ENCODE peak calls at places on chromosomes 11 and 22, in six cellular contexts. Z, X, J, U, T and P are unnamed samples.

GRCh38 chr22:37427128-37427710 is at the start of gene ELFN2:
- DNase-seq in Z (no peak), X (peak; percentile 6), T (no peak), J (no peak), U (no peak), P (no peak)

GRCh38 chr11:2575611-2576051 is 124.2 kb downstream of the KCNQ1OT1 start:
- DNase-seq in X (no peak), T (no peak), U (no peak), Z (no peak), J (no peak), P (no peak)

GRCh38 chr11:70699294-70700221 is 301.2 kb downstream of the CTTN start:
- DNase-seq in J (no peak), Z (no peak), T (no peak), U (no peak), X (no peak), P (no peak)

GRCh38 chr22:23481369-23481768 is 98.7 kb downstream of the IGLL1 start:
- DNase-seq in T (no peak), Z (no peak), J (no peak), U (no peak), X (no peak), P (no peak)

GRCh38 chr11:126034026-126034822 is 28.4 kb downstream of the CDON start:
- DNase-seq in U (no peak), Z (no peak), J (no peak), X (peak; percentile 1), T (no peak), P (no peak)

GRCh38 chr11:9821008-9821752 is 157.3 kb downstream of the SWAP70 start:
- DNase-seq in U (no peak), Z (no peak), X (peak; percentile 90), J (peak; percentile 44), T (no peak), P (no peak)

GRCh38 chr11:114075891-114076441 is 16.5 kb downstream of the ZBTB16 start:
- DNase-seq in J (peak; percentile 90), T (no peak), X (peak; percentile 49), U (no peak), Z (peak; percentile 30), P (no peak)

GRCh38 chr11:2794419-2794795 is 91.2 kb downstream of the CDKN1C start:
- DNase-seq in Z (no peak), X (no peak), T (peak; percentile 19), U (no peak), J (no peak), P (no peak)

GRCh38 chr11:62423012-62423411 is 4.2 kb downstream of the SCGB1A1 start:
- DNase-seq in U (no peak), Z (no peak), J (no peak), X (no peak), T (no peak), P (no peak)

GRCh38 chr11:11569936-11570491 is 51.8 kb downstream of the GALNT18 start:
- DNase-seq in Z (no peak), J (no peak), T (no peak), U (no peak), X (no peak), P (no peak)

GRCh38 chr22:20035375-20036084 is 14.6 kb downstream of the TANGO2 start:
- DNase-seq in U (no peak), Z (no peak), X (no peak), J (no peak), T (no peak), P (no peak)

GRCh38 chr11:118224512-118225180 is at the start of gene JAML:
- DNase-seq in T (no peak), Z (no peak), X (no peak), J (no peak), U (peak; percentile 63), P (no peak)

GRCh38 chr22:20027966-20028854 is 7.3 kb downstream of the TANGO2 start:
- DNase-seq in U (no peak), Z (peak; percentile 15), T (no peak), X (no peak), J (peak; percentile 49), P (no peak)

GRCh38 chr11:36394056-36394455 is 98.0 kb downstream of the PRR5L start:
- DNase-seq in X (no peak), T (no peak), J (no peak), U (no peak), Z (no peak), P (no peak)

GRCh38 chr11:68120212-68121066 is 749 bp downstream of the CHKA start:
- DNase-seq in Z (no peak), T (no peak), U (peak; percentile 31), X (peak; percentile 31), J (peak; percentile 31), P (no peak)

GRCh38 chr11:47408598-47409439 is 429 bp downstream of the SLC39A13 start:
- DNase-seq in J (peak; percentile 83), U (no peak), T (no peak), X (peak; percentile 87), Z (peak; percentile 38), P (peak; percentile 89)

GRCh38 chr11:106399075-106399500 is 321.6 kb downstream of the AASDHPPT start:
- DNase-seq in X (peak; percentile 100), U (no peak), J (peak; percentile 100), Z (peak; percentile 86), T (no peak), P (peak; percentile 91)

GRCh38 chr11:41659990-41660389 is 200.5 kb upstream of the LRRC4C start:
- DNase-seq in J (no peak), X (no peak), U (no peak), Z (no peak), T (no peak), P (no peak)

GRCh38 chr11:27088353-27088752 is 47.7 kb downstream of the BBOX1 start:
- DNase-seq in T (no peak), Z (no peak), U (no peak), J (peak; percentile 43), X (no peak), P (no peak)

DNA sequence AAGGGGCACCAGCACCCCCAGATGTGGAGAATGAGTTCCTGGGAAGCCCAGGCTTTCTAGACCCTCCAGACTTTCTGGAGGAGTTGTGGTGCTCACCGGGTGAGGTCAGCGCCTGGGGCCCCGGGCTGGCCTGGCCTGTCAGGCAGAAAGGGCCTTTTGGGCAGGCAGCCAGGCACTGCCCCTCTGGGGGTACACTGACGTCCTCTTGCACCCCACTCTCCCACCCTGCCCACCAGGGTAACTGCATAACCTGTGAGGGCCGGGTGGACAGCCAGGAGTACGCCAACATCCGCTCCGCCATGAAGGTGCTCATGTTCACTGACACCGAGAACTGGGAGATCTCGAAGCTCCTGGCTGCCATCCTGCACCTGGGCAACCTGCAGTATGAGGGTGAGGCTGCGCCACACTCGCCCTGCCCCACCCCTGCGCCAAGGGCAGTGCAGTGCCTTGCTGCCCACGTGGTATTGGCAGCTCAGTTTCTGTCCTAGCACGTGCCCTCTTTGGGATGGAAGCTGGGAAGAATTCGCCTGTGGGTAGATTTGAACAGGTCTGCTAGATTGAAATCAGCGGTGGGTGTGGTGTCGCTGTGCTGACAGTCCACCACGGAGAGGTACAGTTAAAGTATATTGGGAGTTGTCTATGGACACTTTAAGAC is 30.1 kb downstream of the MYO7A start:
- DNase-seq in U (no peak), X (no peak), Z (no peak), J (no peak), T (no peak), P (no peak)
- TF ChIP-seq CTCF in U (no peak), X (no peak), Z (no peak), J (no peak), T (no peak), P (no peak)

GRCh38 chr11:94519478-94520084 is 7.3 kb downstream of the C11orf97 start:
- DNase-seq in J (peak; percentile 62), T (no peak), U (no peak), Z (no peak), X (peak; percentile 25), P (no peak)

GRCh38 chr11:94525933-94526332 is 13.7 kb downstream of the C11orf97 start:
- DNase-seq in Z (no peak), J (peak; percentile 85), X (peak; percentile 79), T (peak; percentile 54), U (no peak), P (no peak)

GRCh38 chr11:94524293-94524692 is 12.0 kb downstream of the C11orf97 start:
- DNase-seq in Z (no peak), T (no peak), U (no peak), X (no peak), J (no peak), P (no peak)

GRCh38 chr11:94518300-94518699 is 6.0 kb downstream of the C11orf97 start:
- DNase-seq in T (no peak), Z (no peak), X (no peak), J (no peak), U (no peak), P (no peak)

GRCh38 chr11:94521684-94522083 is 9.4 kb downstream of the C11orf97 start:
- DNase-seq in T (no peak), U (no peak), X (peak; percentile 42), Z (no peak), J (peak; percentile 62), P (no peak)
- TF ChIP-seq CTCF in T (no peak), U (no peak), X (peak; percentile 63), Z (no peak), J (peak; percentile 72), P (peak; percentile 39)

DNA sequence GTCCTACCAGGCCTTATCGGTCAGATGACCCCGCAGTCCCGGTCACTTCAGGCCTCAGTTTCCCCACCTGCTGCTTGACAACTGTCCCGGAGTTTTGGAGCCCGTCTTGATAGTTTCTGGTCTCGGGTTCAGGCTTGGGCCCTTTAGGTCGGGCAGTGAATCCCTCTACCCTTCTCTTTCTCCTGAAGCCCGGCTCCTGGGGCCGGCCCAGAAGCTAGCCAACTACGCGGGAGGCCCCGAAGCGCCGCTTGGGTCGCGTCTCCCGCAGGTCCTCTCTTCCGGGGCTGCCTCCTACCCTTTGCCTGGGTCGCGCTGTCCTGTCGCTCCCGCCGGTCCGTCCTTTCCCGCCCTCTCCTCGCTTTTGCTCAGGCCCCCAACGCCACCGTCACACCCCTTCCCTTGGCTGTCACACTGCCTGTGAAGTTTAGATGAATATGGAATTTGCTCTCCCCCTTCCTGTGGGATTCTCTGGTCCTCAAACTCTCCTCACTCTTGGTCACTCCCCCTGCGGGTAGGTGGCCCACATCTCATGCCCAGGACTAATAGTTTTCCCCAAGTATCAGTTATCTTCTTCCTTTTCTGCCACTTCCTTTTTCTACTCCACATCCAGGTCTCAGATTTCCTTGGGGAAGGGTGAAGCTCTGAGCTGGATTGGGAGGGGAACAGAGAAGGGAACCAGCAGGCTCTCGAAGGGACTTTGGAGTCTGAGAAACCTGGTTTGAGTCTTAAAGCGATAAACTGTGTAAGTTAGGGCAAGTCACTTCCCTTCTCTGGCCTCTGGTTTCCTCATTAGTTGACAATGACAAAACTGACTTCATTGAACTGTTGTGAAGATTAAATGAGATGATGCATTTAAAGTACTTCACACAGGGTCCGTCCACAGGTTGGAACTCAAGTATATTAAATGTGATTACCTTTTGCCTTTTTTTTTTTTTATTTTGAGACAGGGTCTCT is 791 bp downstream of the RAB1B start:
- DNase-seq in Z (peak; percentile 45), U (no peak), T (no peak), X (peak; percentile 54), J (peak; percentile 46), P (no peak)
- TF ChIP-seq CTCF in Z (no peak), U (no peak), T (no peak), X (peak; percentile 48), J (peak; percentile 45), P (peak; percentile 42)

DNA sequence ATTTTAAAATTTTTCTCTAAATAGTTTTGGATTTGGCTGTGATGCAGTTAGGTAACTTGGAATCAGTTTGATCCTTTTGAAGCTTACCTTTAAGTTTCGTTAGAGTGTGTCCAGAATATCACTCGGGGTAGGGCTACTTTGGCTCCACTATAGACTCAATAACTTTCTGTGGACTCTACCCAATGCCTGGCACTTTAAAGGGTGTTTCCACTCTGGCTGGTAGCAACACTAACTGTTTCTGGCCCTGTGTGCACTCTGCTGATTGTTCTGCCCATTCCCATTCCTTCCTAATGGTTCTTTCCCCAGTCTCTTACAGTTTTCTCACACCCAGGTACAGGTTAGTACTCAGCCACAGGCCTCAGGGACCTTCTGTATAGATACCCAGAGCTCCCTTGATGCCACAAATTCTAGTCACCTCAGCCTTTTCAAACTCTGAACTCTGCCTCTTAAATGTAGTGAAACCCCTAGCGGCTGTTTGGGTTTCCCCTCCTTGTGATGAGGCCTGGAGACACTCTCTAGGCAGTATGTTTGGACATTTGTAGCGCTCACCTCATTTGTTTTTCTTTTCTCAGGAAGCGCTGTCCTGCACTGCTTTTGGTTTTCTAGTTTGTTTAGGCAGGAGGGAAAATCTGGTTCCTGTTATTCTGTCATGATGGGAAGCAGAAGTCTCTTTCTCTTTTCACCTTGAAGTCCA is 16.8 kb downstream of the CUL5 start:
- DNase-seq in J (peak; percentile 35), Z (no peak), X (no peak), U (no peak), T (no peak), P (no peak)
- TF ChIP-seq CTCF in J (peak; percentile 39), Z (no peak), X (no peak), U (no peak), T (no peak), P (no peak)